ENCODE peak calls at places on chromosomes 6 and 20, in four cellular contexts. K is IMR-90, N is H1, L is H9. G is an unnamed sample.

GRCh38 chr20:2619961-2620595 is 32.4 kb upstream of the NOP56 start:
- DNase-seq in K (peak), N (no peak), L (no peak), G (peak)

GRCh38 chr6:22343864-22344263 is 47.0 kb upstream of the PRL start:
- DNase-seq in K (no peak), N (no peak), L (no peak), G (no peak)

GRCh38 chr6:157050537-157051280 is 272.6 kb downstream of the TMEM242 start:
- DNase-seq in K (no peak), N (no peak), L (no peak), G (no peak)

GRCh38 chr6:105832358-105832757 is 253.8 kb upstream of the PRDM1 start:
- DNase-seq in K (no peak), N (no peak), L (no peak), G (no peak)

GRCh38 chr20:51498765-51499540 is 43.6 kb downstream of the NFATC2 start:
- DNase-seq in K (no peak), N (no peak), L (no peak), G (no peak)

GRCh38 chr20:61588356-61589054 is 336.4 kb downstream of the CDH4 start:
- DNase-seq in K (peak), N (no peak), L (no peak), G (peak)

GRCh38 chr6:43770417-43771209 is 602 bp downstream of the VEGFA start:
- DNase-seq in K (peak), N (peak), L (no peak), G (peak)

GRCh38 chr6:135012764-135013163 is 41.9 kb downstream of the HBS1L start:
- DNase-seq in K (peak), N (no peak), L (no peak), G (no peak)

GRCh38 chr6:136709429-136709828 is 82.8 kb downstream of the MAP3K5 start:
- DNase-seq in K (no peak), N (no peak), L (no peak), G (no peak)

GRCh38 chr20:57440678-57441509 is 49.7 kb downstream of the RBM38 start:
- DNase-seq in K (peak), N (no peak), L (peak), G (no peak)

GRCh38 chr6:20608905-20609304 is 74.6 kb downstream of the CDKAL1 start:
- DNase-seq in K (no peak), N (no peak), L (no peak), G (no peak)

GRCh38 chr6:56902551-56903464 is 52.1 kb upstream of the BEND6 start:
- DNase-seq in K (peak), N (no peak), L (no peak), G (peak)

GRCh38 chr6:2790588-2790987 is 25.4 kb downstream of the WRNIP1 start:
- DNase-seq in K (peak), N (no peak), L (peak), G (peak)

GRCh38 chr6:169454204-169454871 is 200.7 kb upstream of the THBS2 start:
- DNase-seq in K (peak), N (no peak), L (no peak), G (peak)

GRCh38 chr20:45578151-45578660 is 878 bp downstream of the WFDC8 start:
- DNase-seq in K (no peak), N (no peak), L (peak), G (no peak)

GRCh38 chr20:11607047-11607446 is 310.6 kb upstream of the BTBD3 start:
- DNase-seq in K (no peak), N (no peak), L (no peak), G (no peak)

GRCh38 chr6:7050911-7051779 is 56.6 kb upstream of the RREB1 start:
- DNase-seq in K (peak), N (peak), L (peak), G (peak)

GRCh38 chr20:52217689-52218395 is 26.3 kb upstream of the ZFP64 start:
- DNase-seq in K (no peak), N (no peak), L (no peak), G (no peak)

GRCh38 chr20:40664891-40665290 is 24.1 kb downstream of the MAFB start:
- DNase-seq in K (no peak), N (no peak), L (no peak), G (no peak)

GRCh38 chr20:944774-945410 is 28.8 kb upstream of the ANGPT4 start:
- DNase-seq in K (no peak), N (no peak), L (no peak), G (no peak)

GRCh38 chr6:100185615-100186014 is 191.6 kb upstream of the MCHR2 start:
- DNase-seq in K (no peak), N (no peak), L (no peak), G (no peak)

DNA sequence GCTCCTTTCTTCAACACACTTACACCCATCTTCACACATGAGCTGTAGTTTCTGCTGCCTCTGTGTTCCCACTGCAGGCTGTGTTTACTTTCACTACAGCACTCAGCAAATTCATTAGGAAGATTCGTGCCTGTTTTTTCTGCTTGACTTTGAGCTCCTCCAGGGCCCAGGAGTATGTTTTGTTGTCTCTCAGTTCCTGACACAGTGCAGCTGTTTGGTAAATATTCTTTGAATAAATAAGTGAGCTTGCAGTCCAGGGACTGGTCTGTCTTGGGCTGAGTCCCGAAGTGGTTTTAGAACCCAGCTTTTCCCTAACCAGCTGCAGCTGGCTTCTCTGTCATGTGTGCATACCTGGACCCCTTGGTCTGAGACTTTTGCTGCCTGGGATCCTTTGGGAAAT is 46.6 kb upstream of the CCN6 start:
- DNase-seq in K (no peak), N (no peak), L (no peak), G (peak)
- H2AK5ac ChIP-seq in K (no peak), N (no peak), L (no peak), G (no peak)

GRCh38 chr20:24235740-24236139 is 233.7 kb upstream of the SYNDIG1 start:
- DNase-seq in K (no peak), N (no peak), L (no peak), G (no peak)
- H4K8ac ChIP-seq in K (no peak), N (no peak), L (no peak), G (no peak)

DNA sequence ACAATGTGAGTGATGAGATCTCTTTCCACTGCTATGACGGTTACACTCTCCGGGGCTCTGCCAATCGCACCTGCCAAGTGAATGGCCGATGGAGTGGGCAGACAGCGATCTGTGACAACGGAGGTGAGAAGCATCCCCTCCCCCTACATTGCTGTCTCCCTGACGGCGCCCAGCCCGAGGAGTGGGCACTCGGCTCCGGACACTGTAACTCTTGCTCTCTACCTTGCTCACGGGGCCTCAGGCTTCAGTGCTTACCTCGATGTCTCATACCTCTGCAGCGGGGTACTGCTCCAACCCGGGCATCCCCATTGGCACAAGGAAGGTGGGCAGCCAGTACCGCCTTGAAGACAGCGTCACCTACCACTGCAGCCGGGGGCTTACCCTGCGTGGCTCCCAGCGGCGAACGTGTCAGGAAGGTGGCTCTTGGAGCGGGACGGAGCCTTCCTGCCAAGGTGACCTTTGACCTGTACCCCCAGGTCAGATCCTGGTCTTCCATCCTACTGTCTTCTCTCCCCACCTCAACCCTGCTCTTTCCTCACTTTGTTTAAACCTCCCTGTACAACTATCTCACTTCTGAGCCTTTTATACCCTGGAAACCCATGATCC is 1.3 kb downstream of the CFB start:
- DNase-seq in K (no peak), N (no peak), L (no peak), G (no peak)
- H2AK5ac ChIP-seq in K (peak), N (no peak), L (no peak), G (no peak)

GRCh38 chr6:146857180-146857959 is 258.6 kb downstream of the ADGB start:
- DNase-seq in K (peak), N (peak), L (peak), G (peak)
- H4K8ac ChIP-seq in K (peak), N (peak), L (no peak), G (no peak)

G was measured in mesenchymal stem cell.